ENCODE peak calls at places on chromosomes 13 and 19, in six cellular contexts. F, C, H, N, P and M are unnamed samples. For H3K4me1, the result is how much of the 10 kb centered on the place peaks cover.

GRCh38 chr13:36344173-36344572 is 2.0 kb downstream of the SPART start:
- DNase-seq in P (no peak), F (no peak), H (no peak), C (peak), N (no peak), M (no peak)

GRCh38 chr13:31477961-31478360 is 261.4 kb upstream of the RXFP2 start:
- DNase-seq in P (no peak), F (no peak), C (peak), N (no peak), H (no peak), M (no peak)

GRCh38 chr13:74135306-74136088 is 1.3 kb upstream of the KLF12 start:
- DNase-seq in P (peak), H (peak), F (peak), N (peak), C (peak), M (peak)

GRCh38 chr19:35742121-35742724 is at the start of gene IGFLR1:
- DNase-seq in P (no peak), H (no peak), F (no peak), N (no peak), C (no peak), M (no peak)

GRCh38 chr19:3098515-3099346 is 4.6 kb downstream of the GNA11 start:
- DNase-seq in F (peak), N (peak), H (no peak), C (peak), P (peak), M (no peak)

GRCh38 chr13:26721251-26721939 is 39.2 kb downstream of the GPR12 start:
- DNase-seq in F (no peak), H (no peak), P (no peak), N (no peak), C (no peak), M (no peak)

GRCh38 chr19:50912727-50913716 is 1.8 kb upstream of the KLK4 start:
- DNase-seq in C (no peak), P (no peak), F (no peak), H (no peak), N (no peak), M (no peak)

GRCh38 chr13:44317752-44318550 is 55.7 kb upstream of the SERP2 start:
- DNase-seq in C (peak), H (no peak), F (no peak), P (no peak), N (no peak), M (no peak)

GRCh38 chr19:34308381-34309367 is 54.3 kb downstream of the GARRE1 start:
- DNase-seq in F (no peak), P (no peak), H (no peak), C (no peak), N (no peak), M (no peak)

GRCh38 chr13:85974604-85975366 is 175.6 kb upstream of the SLITRK6 start:
- DNase-seq in N (no peak), C (no peak), P (no peak), H (no peak), F (no peak), M (no peak)

GRCh38 chr13:61797397-61797796 is 381.7 kb upstream of the PCDH20 start:
- DNase-seq in N (no peak), C (no peak), F (no peak), P (no peak), H (no peak), M (no peak)

GRCh38 chr13:114068723-114069322 is 63.6 kb downstream of the RASA3 start:
- DNase-seq in N (no peak), H (no peak), C (peak), F (peak), P (peak), M (no peak)

GRCh38 chr19:48530770-48531169 is 19.1 kb upstream of the LMTK3 start:
- DNase-seq in F (no peak), C (no peak), H (no peak), P (no peak), N (no peak), M (no peak)

GRCh38 chr13:40503026-40503425 is 163.4 kb downstream of the FOXO1 start:
- DNase-seq in H (no peak), C (no peak), P (no peak), N (no peak), F (no peak), M (no peak)

GRCh38 chr13:32032780-32033179 is 1.2 kb downstream of the FRY start:
- DNase-seq in F (no peak), H (no peak), C (no peak), P (no peak), N (no peak), M (no peak)

GRCh38 chr13:110910013-110910890 is 4.6 kb downstream of the ANKRD10 start:
- DNase-seq in N (no peak), H (no peak), P (no peak), C (no peak), F (no peak), M (no peak)

GRCh38 chr19:17806945-17807344 is 12.0 kb downstream of the B3GNT3 start:
- DNase-seq in C (no peak), H (no peak), F (no peak), N (no peak), P (no peak), M (no peak)

GRCh38 chr13:89965252-89965651 is 1382.2 kb upstream of the MIR17HG start:
- DNase-seq in F (no peak), H (no peak), C (no peak), P (no peak), N (no peak), M (no peak)

GRCh38 chr19:55679343-55680257 is 4.6 kb downstream of the EPN1 start:
- DNase-seq in F (no peak), C (peak), H (no peak), P (no peak), N (no peak), M (no peak)

GRCh38 chr13:42355118-42355840 is 83.3 kb downstream of the AKAP11 start:
- DNase-seq in P (no peak), F (no peak), N (no peak), C (no peak), H (no peak), M (no peak)

GRCh38 chr19:35901854-35902661 is at the start of gene HCST:
- DNase-seq in C (peak), H (no peak), N (no peak), P (no peak), F (no peak), M (no peak)

GRCh38 chr13:91313103-91313502 is 34.4 kb upstream of the MIR17HG start:
- DNase-seq in P (no peak), H (no peak), F (no peak), C (peak), N (no peak), M (no peak)

GRCh38 chr19:11321206-11322126 is 18.0 kb downstream of the RAB3D start:
- DNase-seq in F (no peak), H (no peak), P (no peak), N (no peak), C (no peak), M (no peak)

DNA sequence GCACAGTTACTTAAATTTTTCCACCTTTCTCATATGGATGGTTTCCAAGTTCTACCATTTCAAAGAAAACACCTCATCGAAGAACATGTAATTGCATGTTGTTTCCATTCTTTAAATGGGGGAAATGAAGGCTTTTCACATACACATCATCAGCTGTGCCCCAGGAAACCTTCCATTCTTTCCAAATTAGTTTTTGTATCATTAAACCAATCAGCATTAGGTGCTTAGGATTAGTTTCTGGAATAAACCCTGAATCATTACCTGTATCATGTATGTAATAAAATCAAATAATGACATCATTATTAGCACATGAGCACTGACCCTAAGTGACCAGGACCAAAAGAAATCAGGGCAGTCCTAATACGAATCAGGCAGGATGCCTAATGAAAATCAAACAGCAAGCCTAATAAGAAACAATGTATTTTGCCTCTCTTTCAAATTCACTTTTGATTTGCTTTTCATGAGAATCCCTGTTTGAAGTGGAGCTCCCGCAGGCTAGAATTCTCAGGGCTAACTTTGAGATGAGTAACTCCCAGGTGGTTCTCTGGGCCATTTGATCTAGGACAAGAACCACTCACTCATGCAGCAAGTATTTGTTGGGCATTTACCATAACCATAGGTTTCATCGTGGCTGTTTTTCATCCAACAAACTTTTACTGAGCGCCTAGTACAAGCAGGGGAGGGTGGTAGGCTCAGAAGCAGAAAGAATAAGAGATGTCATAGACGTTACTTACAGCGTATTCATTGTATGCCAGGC is 89.2 kb downstream of the MZT1 start:
- DNase-seq in P (no peak), N (no peak), F (no peak), C (no peak), H (no peak), M (no peak)
- TF ChIP-seq POLR2A in P (no peak), N (no peak), F (no peak), C (no peak), H (no peak), M (no peak)

GRCh38 chr19:54462072-54462712 is 1.4 kb downstream of the LENG9 start:
- DNase-seq in P (peak), N (no peak), H (no peak), C (no peak), F (no peak), M (peak)

GRCh38 chr19:54464624-54465266 is 1.2 kb upstream of the LENG9 start:
- DNase-seq in C (peak), N (peak), F (peak), H (peak), P (peak), M (peak)

GRCh38 chr19:54464044-54464623 is 556 bp upstream of the LENG9 start:
- DNase-seq in N (peak), F (peak), C (peak), H (peak), P (peak), M (peak)

GRCh38 chr19:54462713-54463530 is 656 bp downstream of the LENG9 start:
- DNase-seq in C (peak), H (peak), N (peak), P (peak), F (peak), M (peak)

DNA sequence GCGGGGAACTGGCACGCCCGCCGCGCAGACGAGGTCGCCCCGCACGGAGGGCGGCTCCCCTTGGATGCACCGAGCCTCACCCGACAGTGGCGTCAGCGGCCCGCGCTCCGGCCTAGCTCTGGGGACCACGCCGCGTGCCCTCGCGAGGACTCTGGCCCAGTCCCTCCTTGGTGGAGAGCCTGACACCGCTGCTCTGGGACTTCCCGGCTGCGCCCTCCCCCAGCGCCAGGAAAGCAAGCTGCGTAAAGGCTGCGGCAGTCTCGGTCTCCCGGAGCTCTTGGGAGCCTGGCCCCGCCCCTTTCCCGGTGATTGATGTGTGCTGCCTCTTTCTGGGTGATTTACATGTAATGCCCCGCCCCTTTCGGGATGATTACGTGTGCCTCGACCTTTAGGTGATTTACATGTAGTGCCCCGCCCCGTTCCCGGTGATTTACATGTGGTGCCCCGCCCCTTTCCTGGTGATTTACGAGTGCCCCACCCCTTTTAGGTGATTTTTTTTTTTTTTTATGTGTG is at the start of gene LENG9:
- DNase-seq in H (peak), N (peak), C (peak), F (peak), P (peak), M (peak)
- H3K4me1 ChIP-seq in H (under half), N (under half), C (under half), F (under half), P (under half), M (under half)

GRCh38 chr13:99087130-99087953 is 109.5 kb upstream of the DOCK9 start:
- DNase-seq in C (peak), F (peak), H (peak), N (peak), P (peak), M (peak)
- TF ChIP-seq POLR2A in C (no peak), F (peak), H (peak), N (peak), P (no peak), M (peak)

GRCh38 chr13:99276706-99277105 is 18.5 kb upstream of the GPR18 start:
- DNase-seq in P (no peak), H (no peak), N (no peak), C (no peak), F (no peak), M (no peak)
- H3K4me1 ChIP-seq in P (under half), H (under half), N (under half), C (under half), F (under half), M (under half)